ENCODE peak calls at places on chromosome 5, in ten cellular contexts. One of them, this sample, is unnamed.

GRCh38 chr5:61640631-61641030 is 308.6 kb downstream of the ZSWIM6 start:
- DNase-seq in pons: peak
- DNase-seq in iPS-NIHi11: no peak
- DNase-seq in activated T-cell treated with anti-CD3 and anti-CD28 coated beads for 48 hours: no peak
- DNase-seq in H4: no peak
- DNase-seq in T-helper 1 cell: no peak
- DNase-seq in DMS153: no peak
- DNase-seq in stimulated activated CD8-positive, alpha-beta memory T cell treated with anti-CD3 and anti-CD28 coated beads, Interleukin-2, amount 100 ng/mL, for 48 hours: no peak
- DNase-seq in HEK293T: no peak
- DNase-seq in CD8-positive, alpha-beta memory T cell: no peak
- DNase-seq in this sample: no peak

GRCh38 chr5:76367623-76368366 is 35.3 kb upstream of the IQGAP2 start:
- DNase-seq in pons: no peak
- DNase-seq in iPS-NIHi11: no peak
- DNase-seq in activated T-cell treated with anti-CD3 and anti-CD28 coated beads for 48 hours: peak
- DNase-seq in H4: no peak
- DNase-seq in T-helper 1 cell: peak
- DNase-seq in DMS153: no peak
- DNase-seq in stimulated activated CD8-positive, alpha-beta memory T cell treated with anti-CD3 and anti-CD28 coated beads, Interleukin-2, amount 100 ng/mL, for 48 hours: no peak
- DNase-seq in HEK293T: no peak
- DNase-seq in CD8-positive, alpha-beta memory T cell: no peak
- DNase-seq in this sample: no peak

GRCh38 chr5:168747987-168748777 is 169.0 kb upstream of the PANK3 start:
- DNase-seq in pons: peak
- DNase-seq in iPS-NIHi11: peak
- DNase-seq in activated T-cell treated with anti-CD3 and anti-CD28 coated beads for 48 hours: peak
- DNase-seq in H4: peak
- DNase-seq in T-helper 1 cell: peak
- DNase-seq in DMS153: peak
- DNase-seq in stimulated activated CD8-positive, alpha-beta memory T cell treated with anti-CD3 and anti-CD28 coated beads, Interleukin-2, amount 100 ng/mL, for 48 hours: peak
- DNase-seq in HEK293T: peak
- DNase-seq in CD8-positive, alpha-beta memory T cell: no peak
- DNase-seq in this sample: peak

GRCh38 chr5:174177976-174178600 is 132.6 kb downstream of the NSG2 start:
- DNase-seq in pons: no peak
- DNase-seq in iPS-NIHi11: no peak
- DNase-seq in activated T-cell treated with anti-CD3 and anti-CD28 coated beads for 48 hours: no peak
- DNase-seq in H4: no peak
- DNase-seq in T-helper 1 cell: no peak
- DNase-seq in DMS153: no peak
- DNase-seq in stimulated activated CD8-positive, alpha-beta memory T cell treated with anti-CD3 and anti-CD28 coated beads, Interleukin-2, amount 100 ng/mL, for 48 hours: no peak
- DNase-seq in HEK293T: no peak
- DNase-seq in CD8-positive, alpha-beta memory T cell: no peak
- DNase-seq in this sample: peak

GRCh38 chr5:176166427-176166826 is 71.8 kb upstream of the SIMC1 start:
- DNase-seq in pons: no peak
- DNase-seq in iPS-NIHi11: no peak
- DNase-seq in activated T-cell treated with anti-CD3 and anti-CD28 coated beads for 48 hours: no peak
- DNase-seq in H4: no peak
- DNase-seq in T-helper 1 cell: no peak
- DNase-seq in DMS153: no peak
- DNase-seq in stimulated activated CD8-positive, alpha-beta memory T cell treated with anti-CD3 and anti-CD28 coated beads, Interleukin-2, amount 100 ng/mL, for 48 hours: no peak
- DNase-seq in HEK293T: no peak
- DNase-seq in CD8-positive, alpha-beta memory T cell: no peak
- DNase-seq in this sample: no peak

GRCh38 chr5:110386782-110387181 is 339.7 kb downstream of the TMEM232 start:
- DNase-seq in pons: peak
- DNase-seq in iPS-NIHi11: no peak
- DNase-seq in activated T-cell treated with anti-CD3 and anti-CD28 coated beads for 48 hours: no peak
- DNase-seq in H4: no peak
- DNase-seq in T-helper 1 cell: no peak
- DNase-seq in DMS153: no peak
- DNase-seq in stimulated activated CD8-positive, alpha-beta memory T cell treated with anti-CD3 and anti-CD28 coated beads, Interleukin-2, amount 100 ng/mL, for 48 hours: no peak
- DNase-seq in HEK293T: no peak
- DNase-seq in CD8-positive, alpha-beta memory T cell: no peak
- DNase-seq in this sample: no peak

GRCh38 chr5:57895766-57896165 is 413.2 kb upstream of the ACTBL2 start:
- DNase-seq in pons: no peak
- DNase-seq in iPS-NIHi11: no peak
- DNase-seq in activated T-cell treated with anti-CD3 and anti-CD28 coated beads for 48 hours: no peak
- DNase-seq in H4: no peak
- DNase-seq in T-helper 1 cell: no peak
- DNase-seq in DMS153: no peak
- DNase-seq in stimulated activated CD8-positive, alpha-beta memory T cell treated with anti-CD3 and anti-CD28 coated beads, Interleukin-2, amount 100 ng/mL, for 48 hours: no peak
- DNase-seq in HEK293T: no peak
- DNase-seq in CD8-positive, alpha-beta memory T cell: no peak
- DNase-seq in this sample: no peak

GRCh38 chr5:17037751-17038150 is 101.7 kb upstream of the MYO10 start:
- DNase-seq in pons: no peak
- DNase-seq in iPS-NIHi11: no peak
- DNase-seq in activated T-cell treated with anti-CD3 and anti-CD28 coated beads for 48 hours: no peak
- DNase-seq in H4: peak
- DNase-seq in T-helper 1 cell: no peak
- DNase-seq in DMS153: no peak
- DNase-seq in stimulated activated CD8-positive, alpha-beta memory T cell treated with anti-CD3 and anti-CD28 coated beads, Interleukin-2, amount 100 ng/mL, for 48 hours: no peak
- DNase-seq in HEK293T: no peak
- DNase-seq in CD8-positive, alpha-beta memory T cell: no peak
- DNase-seq in this sample: no peak

GRCh38 chr5:179852993-179853547 is 5.5 kb downstream of the MRNIP start:
- DNase-seq in pons: peak
- DNase-seq in iPS-NIHi11: no peak
- DNase-seq in activated T-cell treated with anti-CD3 and anti-CD28 coated beads for 48 hours: no peak
- DNase-seq in H4: no peak
- DNase-seq in T-helper 1 cell: no peak
- DNase-seq in DMS153: no peak
- DNase-seq in stimulated activated CD8-positive, alpha-beta memory T cell treated with anti-CD3 and anti-CD28 coated beads, Interleukin-2, amount 100 ng/mL, for 48 hours: no peak
- DNase-seq in HEK293T: no peak
- DNase-seq in CD8-positive, alpha-beta memory T cell: no peak
- DNase-seq in this sample: no peak

GRCh38 chr5:132437604-132438275 is 52.8 kb downstream of the IRF1 start:
- DNase-seq in pons: no peak
- DNase-seq in iPS-NIHi11: peak
- DNase-seq in activated T-cell treated with anti-CD3 and anti-CD28 coated beads for 48 hours: no peak
- DNase-seq in H4: peak
- DNase-seq in T-helper 1 cell: peak
- DNase-seq in DMS153: no peak
- DNase-seq in stimulated activated CD8-positive, alpha-beta memory T cell treated with anti-CD3 and anti-CD28 coated beads, Interleukin-2, amount 100 ng/mL, for 48 hours: peak
- DNase-seq in HEK293T: no peak
- DNase-seq in CD8-positive, alpha-beta memory T cell: peak
- DNase-seq in this sample: peak

GRCh38 chr5:35354751-35355150 is 124.5 kb upstream of the PRLR start:
- DNase-seq in pons: no peak
- DNase-seq in iPS-NIHi11: no peak
- DNase-seq in activated T-cell treated with anti-CD3 and anti-CD28 coated beads for 48 hours: no peak
- DNase-seq in H4: peak
- DNase-seq in T-helper 1 cell: no peak
- DNase-seq in DMS153: no peak
- DNase-seq in stimulated activated CD8-positive, alpha-beta memory T cell treated with anti-CD3 and anti-CD28 coated beads, Interleukin-2, amount 100 ng/mL, for 48 hours: no peak
- DNase-seq in HEK293T: no peak
- DNase-seq in CD8-positive, alpha-beta memory T cell: no peak
- DNase-seq in this sample: no peak

GRCh38 chr5:96714951-96715451 is 52.8 kb downstream of the CAST start:
- DNase-seq in pons: peak
- DNase-seq in iPS-NIHi11: no peak
- DNase-seq in activated T-cell treated with anti-CD3 and anti-CD28 coated beads for 48 hours: no peak
- DNase-seq in H4: peak
- DNase-seq in T-helper 1 cell: peak
- DNase-seq in DMS153: peak
- DNase-seq in stimulated activated CD8-positive, alpha-beta memory T cell treated with anti-CD3 and anti-CD28 coated beads, Interleukin-2, amount 100 ng/mL, for 48 hours: no peak
- DNase-seq in HEK293T: no peak
- DNase-seq in CD8-positive, alpha-beta memory T cell: peak
- DNase-seq in this sample: peak

GRCh38 chr5:109753279-109753678 is 63.6 kb downstream of the MAN2A1 start:
- DNase-seq in pons: no peak
- DNase-seq in iPS-NIHi11: no peak
- DNase-seq in activated T-cell treated with anti-CD3 and anti-CD28 coated beads for 48 hours: no peak
- DNase-seq in H4: no peak
- DNase-seq in T-helper 1 cell: no peak
- DNase-seq in DMS153: no peak
- DNase-seq in stimulated activated CD8-positive, alpha-beta memory T cell treated with anti-CD3 and anti-CD28 coated beads, Interleukin-2, amount 100 ng/mL, for 48 hours: no peak
- DNase-seq in HEK293T: no peak
- DNase-seq in CD8-positive, alpha-beta memory T cell: no peak
- DNase-seq in this sample: no peak

GRCh38 chr5:58761418-58761817 is 178.5 kb downstream of the RAB3C start:
- DNase-seq in pons: no peak
- DNase-seq in iPS-NIHi11: no peak
- DNase-seq in activated T-cell treated with anti-CD3 and anti-CD28 coated beads for 48 hours: no peak
- DNase-seq in H4: no peak
- DNase-seq in T-helper 1 cell: no peak
- DNase-seq in DMS153: no peak
- DNase-seq in stimulated activated CD8-positive, alpha-beta memory T cell treated with anti-CD3 and anti-CD28 coated beads, Interleukin-2, amount 100 ng/mL, for 48 hours: no peak
- DNase-seq in HEK293T: no peak
- DNase-seq in CD8-positive, alpha-beta memory T cell: no peak
- DNase-seq in this sample: no peak

GRCh38 chr5:132283423-132284043 is 10.7 kb upstream of the SLC22A4 start:
- DNase-seq in pons: no peak
- DNase-seq in iPS-NIHi11: no peak
- DNase-seq in activated T-cell treated with anti-CD3 and anti-CD28 coated beads for 48 hours: no peak
- DNase-seq in H4: peak
- DNase-seq in T-helper 1 cell: no peak
- DNase-seq in DMS153: no peak
- DNase-seq in stimulated activated CD8-positive, alpha-beta memory T cell treated with anti-CD3 and anti-CD28 coated beads, Interleukin-2, amount 100 ng/mL, for 48 hours: no peak
- DNase-seq in HEK293T: peak
- DNase-seq in CD8-positive, alpha-beta memory T cell: no peak
- DNase-seq in this sample: peak

GRCh38 chr5:180600554-180601041 is 9.3 kb upstream of the SCGB3A1 start:
- DNase-seq in pons: no peak
- DNase-seq in iPS-NIHi11: peak
- DNase-seq in activated T-cell treated with anti-CD3 and anti-CD28 coated beads for 48 hours: no peak
- DNase-seq in H4: no peak
- DNase-seq in T-helper 1 cell: no peak
- DNase-seq in DMS153: no peak
- DNase-seq in stimulated activated CD8-positive, alpha-beta memory T cell treated with anti-CD3 and anti-CD28 coated beads, Interleukin-2, amount 100 ng/mL, for 48 hours: no peak
- DNase-seq in HEK293T: no peak
- DNase-seq in CD8-positive, alpha-beta memory T cell: no peak
- DNase-seq in this sample: peak

GRCh38 chr5:150053231-150053626 is 33.1 kb downstream of the CSF1R start:
- DNase-seq in pons: no peak
- DNase-seq in iPS-NIHi11: no peak
- DNase-seq in activated T-cell treated with anti-CD3 and anti-CD28 coated beads for 48 hours: no peak
- DNase-seq in H4: peak
- DNase-seq in T-helper 1 cell: no peak
- DNase-seq in DMS153: no peak
- DNase-seq in stimulated activated CD8-positive, alpha-beta memory T cell treated with anti-CD3 and anti-CD28 coated beads, Interleukin-2, amount 100 ng/mL, for 48 hours: no peak
- DNase-seq in HEK293T: no peak
- DNase-seq in CD8-positive, alpha-beta memory T cell: no peak
- DNase-seq in this sample: no peak

GRCh38 chr5:66554211-66554610 is 42.0 kb upstream of the MAST4 start:
- DNase-seq in pons: peak
- DNase-seq in iPS-NIHi11: no peak
- DNase-seq in activated T-cell treated with anti-CD3 and anti-CD28 coated beads for 48 hours: peak
- DNase-seq in H4: peak
- DNase-seq in T-helper 1 cell: peak
- DNase-seq in DMS153: no peak
- DNase-seq in stimulated activated CD8-positive, alpha-beta memory T cell treated with anti-CD3 and anti-CD28 coated beads, Interleukin-2, amount 100 ng/mL, for 48 hours: no peak
- DNase-seq in HEK293T: no peak
- DNase-seq in CD8-positive, alpha-beta memory T cell: no peak
- DNase-seq in this sample: no peak

GRCh38 chr5:1336106-1336561 is 8.8 kb downstream of the CLPTM1L start:
- DNase-seq in pons: no peak
- DNase-seq in iPS-NIHi11: no peak
- DNase-seq in activated T-cell treated with anti-CD3 and anti-CD28 coated beads for 48 hours: no peak
- DNase-seq in H4: no peak
- DNase-seq in T-helper 1 cell: no peak
- DNase-seq in DMS153: no peak
- DNase-seq in stimulated activated CD8-positive, alpha-beta memory T cell treated with anti-CD3 and anti-CD28 coated beads, Interleukin-2, amount 100 ng/mL, for 48 hours: no peak
- DNase-seq in HEK293T: no peak
- DNase-seq in CD8-positive, alpha-beta memory T cell: no peak
- DNase-seq in this sample: no peak

GRCh38 chr5:75051217-75051751 is 1.1 kb downstream of the GCNT4 start:
- DNase-seq in pons: no peak
- DNase-seq in iPS-NIHi11: no peak
- DNase-seq in activated T-cell treated with anti-CD3 and anti-CD28 coated beads for 48 hours: peak
- DNase-seq in H4: no peak
- DNase-seq in T-helper 1 cell: peak
- DNase-seq in DMS153: no peak
- DNase-seq in stimulated activated CD8-positive, alpha-beta memory T cell treated with anti-CD3 and anti-CD28 coated beads, Interleukin-2, amount 100 ng/mL, for 48 hours: no peak
- DNase-seq in HEK293T: no peak
- DNase-seq in CD8-positive, alpha-beta memory T cell: peak
- DNase-seq in this sample: peak

GRCh38 chr5:17272111-17272510 is 54.7 kb downstream of the BASP1 start:
- DNase-seq in pons: no peak
- DNase-seq in iPS-NIHi11: no peak
- DNase-seq in activated T-cell treated with anti-CD3 and anti-CD28 coated beads for 48 hours: no peak
- DNase-seq in H4: no peak
- DNase-seq in T-helper 1 cell: no peak
- DNase-seq in DMS153: no peak
- DNase-seq in stimulated activated CD8-positive, alpha-beta memory T cell treated with anti-CD3 and anti-CD28 coated beads, Interleukin-2, amount 100 ng/mL, for 48 hours: no peak
- DNase-seq in HEK293T: no peak
- DNase-seq in CD8-positive, alpha-beta memory T cell: no peak
- DNase-seq in this sample: no peak

GRCh38 chr5:148922606-148923005 is 96.2 kb downstream of the ADRB2 start:
- DNase-seq in pons: no peak
- DNase-seq in iPS-NIHi11: no peak
- DNase-seq in activated T-cell treated with anti-CD3 and anti-CD28 coated beads for 48 hours: no peak
- DNase-seq in H4: no peak
- DNase-seq in T-helper 1 cell: no peak
- DNase-seq in DMS153: no peak
- DNase-seq in stimulated activated CD8-positive, alpha-beta memory T cell treated with anti-CD3 and anti-CD28 coated beads, Interleukin-2, amount 100 ng/mL, for 48 hours: no peak
- DNase-seq in HEK293T: no peak
- DNase-seq in CD8-positive, alpha-beta memory T cell: no peak
- DNase-seq in this sample: no peak

GRCh38 chr5:16886793-16887345 is 49.2 kb downstream of the MYO10 start:
- DNase-seq in pons: no peak
- DNase-seq in iPS-NIHi11: no peak
- DNase-seq in activated T-cell treated with anti-CD3 and anti-CD28 coated beads for 48 hours: no peak
- DNase-seq in H4: no peak
- DNase-seq in T-helper 1 cell: no peak
- DNase-seq in DMS153: no peak
- DNase-seq in stimulated activated CD8-positive, alpha-beta memory T cell treated with anti-CD3 and anti-CD28 coated beads, Interleukin-2, amount 100 ng/mL, for 48 hours: no peak
- DNase-seq in HEK293T: no peak
- DNase-seq in CD8-positive, alpha-beta memory T cell: no peak
- DNase-seq in this sample: no peak

GRCh38 chr5:103407399-103407798 is 148.8 kb downstream of the MACIR start:
- DNase-seq in pons: no peak
- DNase-seq in iPS-NIHi11: no peak
- DNase-seq in activated T-cell treated with anti-CD3 and anti-CD28 coated beads for 48 hours: no peak
- DNase-seq in H4: no peak
- DNase-seq in T-helper 1 cell: no peak
- DNase-seq in DMS153: no peak
- DNase-seq in stimulated activated CD8-positive, alpha-beta memory T cell treated with anti-CD3 and anti-CD28 coated beads, Interleukin-2, amount 100 ng/mL, for 48 hours: no peak
- DNase-seq in HEK293T: no peak
- DNase-seq in CD8-positive, alpha-beta memory T cell: no peak
- DNase-seq in this sample: no peak

GRCh38 chr5:127002390-127002789 is 28.0 kb downstream of the MARCHF3 start:
- DNase-seq in pons: no peak
- DNase-seq in iPS-NIHi11: no peak
- DNase-seq in activated T-cell treated with anti-CD3 and anti-CD28 coated beads for 48 hours: no peak
- DNase-seq in H4: no peak
- DNase-seq in T-helper 1 cell: no peak
- DNase-seq in DMS153: no peak
- DNase-seq in stimulated activated CD8-positive, alpha-beta memory T cell treated with anti-CD3 and anti-CD28 coated beads, Interleukin-2, amount 100 ng/mL, for 48 hours: no peak
- DNase-seq in HEK293T: no peak
- DNase-seq in CD8-positive, alpha-beta memory T cell: no peak
- DNase-seq in this sample: no peak

GRCh38 chr5:52190737-52191136 is 597.0 kb upstream of the ITGA1 start:
- DNase-seq in pons: no peak
- DNase-seq in iPS-NIHi11: no peak
- DNase-seq in activated T-cell treated with anti-CD3 and anti-CD28 coated beads for 48 hours: no peak
- DNase-seq in H4: no peak
- DNase-seq in T-helper 1 cell: no peak
- DNase-seq in DMS153: no peak
- DNase-seq in stimulated activated CD8-positive, alpha-beta memory T cell treated with anti-CD3 and anti-CD28 coated beads, Interleukin-2, amount 100 ng/mL, for 48 hours: no peak
- DNase-seq in HEK293T: no peak
- DNase-seq in CD8-positive, alpha-beta memory T cell: no peak
- DNase-seq in this sample: no peak

GRCh38 chr5:171493646-171494393 is 74.4 kb downstream of the FGF18 start:
- DNase-seq in pons: no peak
- DNase-seq in iPS-NIHi11: no peak
- DNase-seq in activated T-cell treated with anti-CD3 and anti-CD28 coated beads for 48 hours: no peak
- DNase-seq in H4: no peak
- DNase-seq in T-helper 1 cell: no peak
- DNase-seq in DMS153: no peak
- DNase-seq in stimulated activated CD8-positive, alpha-beta memory T cell treated with anti-CD3 and anti-CD28 coated beads, Interleukin-2, amount 100 ng/mL, for 48 hours: no peak
- DNase-seq in HEK293T: no peak
- DNase-seq in CD8-positive, alpha-beta memory T cell: no peak
- DNase-seq in this sample: no peak

GRCh38 chr5:137796279-137796678 is 42.1 kb upstream of the HNRNPA0 start:
- DNase-seq in pons: no peak
- DNase-seq in iPS-NIHi11: no peak
- DNase-seq in activated T-cell treated with anti-CD3 and anti-CD28 coated beads for 48 hours: no peak
- DNase-seq in H4: no peak
- DNase-seq in T-helper 1 cell: no peak
- DNase-seq in DMS153: no peak
- DNase-seq in stimulated activated CD8-positive, alpha-beta memory T cell treated with anti-CD3 and anti-CD28 coated beads, Interleukin-2, amount 100 ng/mL, for 48 hours: no peak
- DNase-seq in HEK293T: no peak
- DNase-seq in CD8-positive, alpha-beta memory T cell: no peak
- DNase-seq in this sample: no peak